ENCODE peak calls at places on chromosomes 7 and 10, in nine cellular contexts. One of them, this sample, is unnamed.

GRCh38 chr7:30074422-30075030 is 46.3 kb downstream of the PLEKHA8 start:
- DNase-seq in BJ: no peak
- DNase-seq in tibial nerve: no peak
- DNase-seq in CD8-positive, alpha-beta memory T cell: no peak
- DNase-seq in epithelial cell of esophagus: peak; percentile 68
- DNase-seq in AG09309: no peak
- DNase-seq in IMR-90: peak; percentile 60
- DNase-seq in effector CD8-positive, alpha-beta T cell: no peak
- DNase-seq in NCI-H1105 treated with DMSO at 0.1 percent for 48 hours: peak; percentile 62
- DNase-seq in this sample: peak; percentile 68

GRCh38 chr7:18505870-18506460 is 10.4 kb downstream of the HDAC9 start:
- DNase-seq in BJ: peak; percentile 49
- DNase-seq in tibial nerve: no peak
- DNase-seq in CD8-positive, alpha-beta memory T cell: no peak
- DNase-seq in epithelial cell of esophagus: no peak
- DNase-seq in AG09309: no peak
- DNase-seq in IMR-90: peak; percentile 76
- DNase-seq in effector CD8-positive, alpha-beta T cell: no peak
- DNase-seq in NCI-H1105 treated with DMSO at 0.1 percent for 48 hours: no peak
- DNase-seq in this sample: peak; percentile 60

GRCh38 chr7:43199333-43199732 is 86.9 kb downstream of the HECW1 start:
- DNase-seq in BJ: no peak
- DNase-seq in tibial nerve: no peak
- DNase-seq in CD8-positive, alpha-beta memory T cell: no peak
- DNase-seq in epithelial cell of esophagus: peak; percentile 44
- DNase-seq in AG09309: no peak
- DNase-seq in IMR-90: peak; percentile 54
- DNase-seq in effector CD8-positive, alpha-beta T cell: no peak
- DNase-seq in NCI-H1105 treated with DMSO at 0.1 percent for 48 hours: no peak
- DNase-seq in this sample: peak; percentile 60

GRCh38 chr10:6562221-6562620 is 17.9 kb downstream of the PRKCQ start:
- DNase-seq in BJ: no peak
- DNase-seq in tibial nerve: no peak
- DNase-seq in CD8-positive, alpha-beta memory T cell: no peak
- DNase-seq in epithelial cell of esophagus: no peak
- DNase-seq in AG09309: no peak
- DNase-seq in IMR-90: no peak
- DNase-seq in effector CD8-positive, alpha-beta T cell: no peak
- DNase-seq in NCI-H1105 treated with DMSO at 0.1 percent for 48 hours: no peak
- DNase-seq in this sample: no peak

GRCh38 chr10:88992945-88993537 is 2.4 kb downstream of the FAS start:
- DNase-seq in BJ: no peak
- DNase-seq in tibial nerve: no peak
- DNase-seq in CD8-positive, alpha-beta memory T cell: no peak
- DNase-seq in epithelial cell of esophagus: peak; percentile 77
- DNase-seq in AG09309: no peak
- DNase-seq in IMR-90: peak; percentile 54
- DNase-seq in effector CD8-positive, alpha-beta T cell: no peak
- DNase-seq in NCI-H1105 treated with DMSO at 0.1 percent for 48 hours: no peak
- DNase-seq in this sample: peak; percentile 51

GRCh38 chr7:42907316-42907715 is 4.6 kb downstream of the C7orf25 start:
- DNase-seq in BJ: no peak
- DNase-seq in tibial nerve: no peak
- DNase-seq in CD8-positive, alpha-beta memory T cell: no peak
- DNase-seq in epithelial cell of esophagus: no peak
- DNase-seq in AG09309: no peak
- DNase-seq in IMR-90: no peak
- DNase-seq in effector CD8-positive, alpha-beta T cell: no peak
- DNase-seq in NCI-H1105 treated with DMSO at 0.1 percent for 48 hours: no peak
- DNase-seq in this sample: no peak

GRCh38 chr7:134943785-134944400 is 42.4 kb upstream of the AGBL3 start:
- DNase-seq in BJ: no peak
- DNase-seq in tibial nerve: no peak
- DNase-seq in CD8-positive, alpha-beta memory T cell: no peak
- DNase-seq in epithelial cell of esophagus: peak; percentile 39
- DNase-seq in AG09309: no peak
- DNase-seq in IMR-90: peak; percentile 33
- DNase-seq in effector CD8-positive, alpha-beta T cell: no peak
- DNase-seq in NCI-H1105 treated with DMSO at 0.1 percent for 48 hours: peak; percentile 35
- DNase-seq in this sample: peak; percentile 45

GRCh38 chr7:147829021-147829420 is 761.5 kb upstream of the C7orf33 start:
- DNase-seq in BJ: no peak
- DNase-seq in tibial nerve: no peak
- DNase-seq in CD8-positive, alpha-beta memory T cell: no peak
- DNase-seq in epithelial cell of esophagus: no peak
- DNase-seq in AG09309: no peak
- DNase-seq in IMR-90: no peak
- DNase-seq in effector CD8-positive, alpha-beta T cell: no peak
- DNase-seq in NCI-H1105 treated with DMSO at 0.1 percent for 48 hours: no peak
- DNase-seq in this sample: no peak